ENCODE peak calls at places on chromosomes 16 and 17, in six cellular contexts. V is A549, T is heart left ventricle, C is testis, S is GM12878, P is transverse colon. H is an unnamed sample.

GRCh38 chr17:6450926-6451717 is 6.9 kb downstream of the PIMREG start:
- DNase-seq in S (no peak), T (peak), C (no peak), P (no peak), V (no peak), H (no peak)

GRCh38 chr16:30030841-30031413 is at the start of gene TLCD3B:
- DNase-seq in C (no peak), V (no peak), S (no peak), T (no peak), P (no peak), H (no peak)

GRCh38 chr17:10116676-10117075 is 81.7 kb downstream of the GAS7 start:
- DNase-seq in V (no peak), S (no peak), P (no peak), C (no peak), T (no peak), H (no peak)

GRCh38 chr17:1724351-1724868 is at the start of gene WDR81:
- DNase-seq in P (peak), S (no peak), V (peak), T (peak), C (peak), H (peak)

GRCh38 chr16:87581867-87582220 is 20.5 kb upstream of the JPH3 start:
- DNase-seq in T (peak), S (no peak), V (peak), P (peak), C (peak), H (peak)

GRCh38 chr17:10652984-10653680 is 4.0 kb downstream of the MYH3 start:
- DNase-seq in T (no peak), V (no peak), S (no peak), C (no peak), P (no peak), H (no peak)

GRCh38 chr16:59964232-59964924 is 1230.3 kb upstream of the GOT2 start:
- DNase-seq in V (no peak), C (no peak), T (no peak), P (no peak), S (no peak), H (no peak)

GRCh38 chr17:48505788-48506187 is 25.0 kb downstream of the HOXB1 start:
- DNase-seq in T (no peak), S (peak), P (no peak), C (no peak), V (peak), H (no peak)

GRCh38 chr16:86806838-86807351 is 228.5 kb downstream of the FOXL1 start:
- DNase-seq in T (no peak), C (no peak), S (no peak), P (no peak), V (no peak), H (no peak)

GRCh38 chr16:81537721-81538561 is 93.3 kb downstream of the CMIP start:
- DNase-seq in V (no peak), C (no peak), S (no peak), T (no peak), P (no peak), H (no peak)

GRCh38 chr17:68101992-68102758 is 66.6 kb downstream of the KPNA2 start:
- DNase-seq in S (no peak), C (peak), P (peak), T (no peak), V (no peak), H (no peak)

GRCh38 chr17:19742495-19742894 is 5.6 kb downstream of the ALDH3A1 start:
- DNase-seq in P (no peak), V (no peak), T (no peak), S (no peak), C (no peak), H (no peak)

GRCh38 chr16:47884131-47884725 is 271.6 kb downstream of the ABCC12 start:
- DNase-seq in S (no peak), V (no peak), T (no peak), C (no peak), P (no peak), H (no peak)

GRCh38 chr16:88884569-88885271 is 18.3 kb upstream of the PABPN1L start:
- DNase-seq in T (no peak), P (no peak), V (no peak), S (no peak), C (no peak), H (no peak)

GRCh38 chr16:88883946-88884345 is 17.5 kb upstream of the PABPN1L start:
- DNase-seq in P (no peak), S (no peak), C (no peak), V (no peak), T (no peak), H (no peak)

GRCh38 chr16:88886915-88887521 is 20.6 kb upstream of the PABPN1L start:
- DNase-seq in T (peak), S (no peak), C (peak), V (no peak), P (peak), H (peak)

GRCh38 chr16:88886311-88886914 is 20.0 kb upstream of the PABPN1L start:
- DNase-seq in P (no peak), C (no peak), V (no peak), S (no peak), T (no peak), H (no peak)

DNA sequence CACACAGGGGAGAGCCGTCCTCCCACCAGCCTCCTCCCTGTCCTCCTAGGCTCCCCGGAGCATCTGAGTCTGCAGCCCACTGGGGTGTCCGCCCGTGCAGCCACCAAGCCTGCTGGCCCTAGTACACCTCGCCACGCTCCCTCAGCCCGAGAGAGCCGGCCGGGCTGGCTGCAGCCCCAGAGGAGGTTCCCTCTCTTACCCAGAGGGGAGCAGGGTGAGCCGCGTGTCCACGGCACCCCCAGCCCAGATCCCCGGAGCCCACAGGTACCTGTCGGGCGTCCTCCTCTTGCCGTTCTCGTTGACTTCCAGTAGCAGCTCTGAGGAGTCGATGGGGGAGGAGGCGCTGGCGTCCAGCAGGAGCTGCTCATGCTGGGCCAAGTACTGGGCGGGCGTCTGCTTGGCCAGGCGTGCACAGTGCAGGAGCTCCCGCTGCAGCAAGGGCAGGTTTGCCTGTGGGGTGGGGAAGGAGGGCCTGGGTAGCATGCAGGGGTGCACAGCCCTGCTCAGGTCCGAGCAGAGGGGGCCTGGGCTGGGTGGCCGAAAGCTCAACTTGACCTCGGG is 19.3 kb upstream of the PABPN1L start:
- DNase-seq in V (no peak), C (no peak), S (no peak), P (no peak), T (no peak), H (no peak)
- TF ChIP-seq POLR2A in V (no peak), C (no peak), S (no peak), P (no peak), T (no peak), H (no peak)

GRCh38 chr17:30812218-30813177 is 12.0 kb downstream of the CRLF3 start:
- DNase-seq in P (no peak), S (no peak), V (no peak), T (no peak), C (no peak), H (no peak)

GRCh38 chr17:30809867-30810266 is 14.6 kb downstream of the CRLF3 start:
- DNase-seq in P (no peak), V (no peak), T (no peak), S (no peak), C (no peak), H (no peak)

GRCh38 chr17:30805944-30806456 is 18.5 kb downstream of the CRLF3 start:
- DNase-seq in P (no peak), T (no peak), V (no peak), C (no peak), S (no peak), H (no peak)

GRCh38 chr17:30808785-30809286 is 15.7 kb downstream of the CRLF3 start:
- DNase-seq in P (no peak), S (peak), V (no peak), C (no peak), T (no peak), H (no peak)
- TF ChIP-seq POLR2A in P (no peak), S (peak), V (no peak), C (no peak), T (no peak), H (no peak)

GRCh38 chr17:8162232-8162996 is at the start of gene VAMP2:
- DNase-seq in S (no peak), T (peak), C (peak), P (peak), V (peak), H (peak)
- TF ChIP-seq POLR2A in S (peak), T (peak), C (no peak), P (peak), V (peak), H (peak)

GRCh38 chr17:64147110-64148016 is 17.4 kb upstream of the ERN1 start:
- DNase-seq in C (no peak), T (no peak), V (peak), S (no peak), P (no peak), H (no peak)
- TF ChIP-seq POLR2A in C (no peak), T (no peak), V (peak), S (no peak), P (no peak), H (no peak)

DNA sequence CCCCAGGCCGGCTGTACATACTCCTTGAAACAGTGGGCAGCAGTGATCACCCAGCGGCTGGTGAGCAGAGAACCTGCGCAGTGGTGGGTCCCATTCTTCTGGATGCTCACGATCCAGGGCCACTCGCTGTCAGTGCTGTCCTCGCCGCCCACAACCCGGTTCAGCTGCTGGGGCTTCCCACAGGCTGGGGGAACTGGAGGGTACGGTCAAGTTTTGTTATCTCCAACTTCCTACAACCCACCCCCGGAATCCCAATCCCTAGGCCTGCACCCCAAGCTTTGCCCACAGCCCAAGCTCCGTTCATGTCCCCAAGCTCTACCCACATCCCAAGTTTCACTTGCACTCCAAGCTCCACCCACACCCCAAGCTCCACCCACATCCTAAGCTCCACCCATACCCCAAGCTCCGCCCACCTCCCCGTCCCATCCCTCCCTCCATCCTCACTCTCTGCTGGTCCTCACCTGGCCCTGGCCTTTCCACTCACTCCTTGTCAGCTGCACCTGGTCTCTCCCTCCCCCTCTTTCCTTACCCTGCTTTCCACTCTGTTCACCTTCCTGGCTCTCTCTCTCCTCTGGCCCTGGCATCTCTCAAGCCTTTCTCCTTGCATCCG is 1.8 kb downstream of the PRSS22 start:
- DNase-seq in V (no peak), T (no peak), P (peak), S (no peak), C (no peak), H (no peak)
- TF ChIP-seq POLR2A in V (no peak), T (no peak), P (no peak), S (no peak), C (no peak), H (no peak)

GRCh38 chr17:58330997-58331814 is 2.6 kb upstream of the TSPOAP1 start:
- DNase-seq in S (no peak), T (no peak), P (peak), C (peak), V (no peak), H (no peak)
- TF ChIP-seq POLR2A in S (no peak), T (no peak), P (no peak), C (no peak), V (no peak), H (no peak)

GRCh38 chr16:89505204-89506112 is 2.7 kb upstream of the SPG7 start:
- DNase-seq in T (peak), P (peak), S (peak), C (peak), V (peak), H (peak)
- TF ChIP-seq POLR2A in T (peak), P (peak), S (peak), C (no peak), V (peak), H (no peak)

GRCh38 chr17:40309031-40309937 is at the start of gene RARA:
- DNase-seq in P (peak), S (no peak), C (peak), T (no peak), V (peak), H (peak)
- TF ChIP-seq POLR2A in P (no peak), S (no peak), C (no peak), T (no peak), V (no peak), H (no peak)

GRCh38 chr17:59765038-59765437 is 57.6 kb downstream of the VMP1 start:
- DNase-seq in P (no peak), S (no peak), V (no peak), T (no peak), C (no peak), H (no peak)
- TF ChIP-seq POLR2A in P (no peak), S (no peak), V (no peak), T (no peak), C (no peak), H (no peak)

GRCh38 chr16:57801856-57802634 is at the start of gene KIFC3:
- DNase-seq in V (peak), T (peak), P (peak), S (no peak), C (peak), H (peak)
- TF ChIP-seq POLR2A in V (no peak), T (no peak), P (no peak), S (no peak), C (no peak), H (peak)